ENCODE peak calls at places on chromosomes 6 and 20, in six cellular contexts. N is body of pancreas, P is breast epithelium, V is K562, G is cardiac muscle cell, T is right lobe of liver. Y is an unnamed sample.

GRCh38 chr6:158831571-158831970 is 12.4 kb upstream of the EZR start:
- DNase-seq in T (no peak), P (no peak), N (no peak), V (no peak), G (no peak), Y (no peak)

GRCh38 chr6:1608976-1609661 is 596 bp upstream of the FOXC1 start:
- DNase-seq in T (peak; percentile 50), V (no peak), N (peak; percentile 35), G (peak; percentile 45), P (no peak), Y (no peak)

GRCh38 chr6:51273228-51273961 is 454.7 kb downstream of the TFAP2B start:
- DNase-seq in G (no peak), T (no peak), P (no peak), V (no peak), N (no peak), Y (no peak)

GRCh38 chr6:130681028-130681427 is 146.2 kb upstream of the SMLR1 start:
- DNase-seq in N (no peak), P (no peak), V (no peak), G (no peak), T (no peak), Y (no peak)

GRCh38 chr6:130307752-130308361 is 58.0 kb upstream of the TMEM200A start:
- DNase-seq in P (no peak), V (no peak), N (no peak), T (no peak), G (no peak), Y (peak; percentile 78)

GRCh38 chr20:32578840-32579239 is 6.3 kb downstream of the NOL4L start:
- DNase-seq in N (no peak), V (no peak), P (no peak), T (no peak), G (no peak), Y (no peak)

GRCh38 chr6:51090343-51090742 is 271.7 kb downstream of the TFAP2B start:
- DNase-seq in T (no peak), P (no peak), N (no peak), G (no peak), V (no peak), Y (no peak)

GRCh38 chr20:1417273-1417672 is 24.4 kb upstream of the FKBP1A start:
- DNase-seq in N (no peak), G (no peak), T (no peak), V (no peak), P (no peak), Y (no peak)

GRCh38 chr6:27601668-27602254 is 128.9 kb upstream of the ZNF184 start:
- DNase-seq in G (peak; percentile 30), T (no peak), V (peak; percentile 84), P (no peak), N (no peak), Y (no peak)

GRCh38 chr6:7185561-7185960 is 77.8 kb downstream of the RREB1 start:
- DNase-seq in V (no peak), N (no peak), G (no peak), P (no peak), T (no peak), Y (no peak)

GRCh38 chr20:52379723-52380336 is 188.3 kb upstream of the ZFP64 start:
- DNase-seq in T (no peak), G (peak; percentile 46), V (peak; percentile 27), P (no peak), N (peak; percentile 62), Y (no peak)

GRCh38 chr6:10250655-10251220 is 164.1 kb downstream of the TFAP2A start:
- DNase-seq in T (no peak), G (no peak), V (no peak), P (no peak), N (no peak), Y (no peak)

GRCh38 chr6:8131265-8131897 is 29.0 kb upstream of the EEF1E1 start:
- DNase-seq in N (peak; percentile 45), V (peak; percentile 75), T (no peak), P (no peak), G (peak; percentile 81), Y (peak; percentile 32)

GRCh38 chr20:56518999-56519398 is 5.5 kb upstream of the FAM209A start:
- DNase-seq in V (no peak), P (no peak), G (no peak), N (no peak), T (no peak), Y (no peak)

GRCh38 chr6:159169557-159170332 is 545 bp downstream of the FNDC1 start:
- DNase-seq in P (no peak), N (peak; percentile 8), V (no peak), G (peak; percentile 52), T (no peak), Y (no peak)

GRCh38 chr6:125791151-125791819 is 525 bp downstream of the NCOA7 start:
- DNase-seq in G (peak; percentile 40), P (no peak), V (peak; percentile 65), N (peak; percentile 69), T (no peak), Y (no peak)

GRCh38 chr6:19587238-19587942 is 249.8 kb upstream of the ID4 start:
- DNase-seq in G (no peak), P (no peak), T (no peak), V (no peak), N (no peak), Y (no peak)

DNA sequence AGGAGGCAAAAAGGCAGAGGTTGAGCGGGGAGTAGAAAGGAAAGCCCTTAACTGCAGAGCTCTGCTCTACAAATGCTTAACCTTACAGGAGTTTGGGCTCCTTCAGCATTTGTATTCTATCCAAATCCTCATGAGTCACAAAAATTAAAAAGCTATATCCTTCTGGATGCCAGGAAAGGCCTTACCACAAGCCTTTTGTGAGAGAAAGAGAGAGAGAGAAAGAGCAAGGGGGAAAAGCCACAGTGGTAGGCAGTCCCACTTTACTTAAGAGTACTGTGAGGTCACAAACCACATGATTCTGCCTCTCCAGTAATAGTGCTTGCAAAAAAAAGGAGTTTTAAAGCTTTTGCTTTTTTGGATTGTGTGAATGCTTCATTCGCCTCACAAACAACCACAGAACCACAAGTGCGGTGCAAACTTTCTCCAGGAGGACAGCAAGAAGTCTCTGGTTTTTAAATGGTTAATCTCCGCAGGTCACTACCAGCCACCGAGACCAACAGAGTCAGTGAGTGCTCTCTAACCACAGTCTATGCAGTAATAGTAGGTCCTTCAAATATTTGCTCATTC is at the start of gene RUNX2:
- DNase-seq in V (no peak), N (no peak), G (peak; percentile 17), P (no peak), T (no peak), Y (no peak)
- H3K4me3 ChIP-seq in V (no peak within 1 kb of the TSS), N (no peak within 1 kb of the TSS), G (peak within 1 kb of the TSS; percentile 15), P (peak within 1 kb of the TSS; percentile 26), T (no peak within 1 kb of the TSS), Y (no peak within 1 kb of the TSS)

GRCh38 chr6:42745083-42745637 is 743 bp downstream of the TBCC start:
- DNase-seq in T (peak; percentile 53), G (peak; percentile 38), N (peak; percentile 26), V (peak; percentile 57), P (no peak), Y (no peak)
- TF ChIP-seq CTCF in T (no peak), G (no peak), N (no peak), V (no peak), P (no peak), Y (no peak)

DNA sequence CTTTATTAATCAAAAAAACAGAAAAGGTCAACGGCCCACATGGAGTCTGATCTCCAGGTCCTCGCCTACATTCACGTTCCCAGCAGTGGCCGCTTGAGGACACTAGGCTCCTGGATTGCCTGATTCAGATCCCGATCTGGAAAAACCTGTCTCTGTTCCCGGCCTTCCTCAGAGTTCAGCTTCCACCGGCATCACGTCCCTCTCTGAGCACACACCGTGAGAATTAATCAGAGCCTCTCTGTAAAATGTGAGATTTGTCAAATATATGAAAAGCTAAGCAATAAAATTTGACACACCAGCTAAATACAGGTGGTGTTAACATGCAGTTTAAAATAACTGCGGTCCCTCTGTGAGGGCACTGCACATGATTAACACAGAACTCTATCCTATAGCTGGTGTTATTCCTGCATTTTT is 122.8 kb upstream of the COL21A1 start:
- DNase-seq in T (peak; percentile 77), P (peak; percentile 72), N (peak; percentile 83), G (peak; percentile 52), V (peak; percentile 34), Y (peak; percentile 79)
- H3K4me3 ChIP-seq in T (no peak overlapping the region), P (peak overlapping the region; percentile 27), N (no peak overlapping the region), G (no peak overlapping the region), V (no peak overlapping the region), Y (no peak overlapping the region)

GRCh38 chr6:33124525-33124901 is 48.7 kb downstream of the HLA-DPB1 start:
- DNase-seq in P (no peak), N (no peak), V (no peak), T (no peak), G (no peak), Y (no peak)

GRCh38 chr6:33123181-33123580 is 47.4 kb downstream of the HLA-DPB1 start:
- DNase-seq in T (no peak), P (no peak), G (no peak), N (no peak), V (no peak), Y (no peak)

GRCh38 chr6:33126101-33126714 is 50.4 kb downstream of the HLA-DPB1 start:
- DNase-seq in T (peak; percentile 63), G (peak; percentile 78), N (peak; percentile 82), P (peak; percentile 72), V (peak; percentile 79), Y (no peak)

GRCh38 chr6:33124947-33125346 is 49.2 kb downstream of the HLA-DPB1 start:
- DNase-seq in V (no peak), T (no peak), P (no peak), G (no peak), N (no peak), Y (no peak)

GRCh38 chr6:33123732-33124524 is 48.1 kb downstream of the HLA-DPB1 start:
- DNase-seq in V (peak; percentile 85), T (no peak), N (no peak), G (peak; percentile 42), P (no peak), Y (no peak)
- TF ChIP-seq CTCF in V (peak; percentile 82), T (peak; percentile 46), N (peak; percentile 21), G (peak; percentile 48), P (no peak), Y (peak; percentile 60)

GRCh38 chr6:146860583-146860982 is 261.8 kb downstream of the ADGB start:
- DNase-seq in N (no peak), P (no peak), G (no peak), T (peak; percentile 89), V (no peak), Y (no peak)

GRCh38 chr6:146859795-146860495 is 261.2 kb downstream of the ADGB start:
- DNase-seq in P (no peak), V (no peak), N (no peak), T (no peak), G (no peak), Y (no peak)

GRCh38 chr6:146861716-146862115 is 262.9 kb downstream of the ADGB start:
- DNase-seq in N (no peak), V (no peak), G (no peak), P (no peak), T (no peak), Y (no peak)

GRCh38 chr6:146862508-146862919 is 263.7 kb downstream of the ADGB start:
- DNase-seq in V (no peak), T (no peak), G (no peak), N (no peak), P (no peak), Y (no peak)

GRCh38 chr6:146861029-146861563 is 262.3 kb downstream of the ADGB start:
- DNase-seq in T (no peak), G (no peak), V (no peak), P (no peak), N (no peak), Y (peak; percentile 82)
- H3K4me3 ChIP-seq in T (no peak overlapping the region), G (no peak overlapping the region), V (no peak overlapping the region), P (no peak overlapping the region), N (no peak overlapping the region), Y (no peak overlapping the region)